ENCODE peak calls at places on chromosomes 4 and X, in four cellular contexts. P, U, J and B are unnamed samples.

GRCh38 chr4:153955306-153955705 is 166.4 kb upstream of the SFRP2 start:
- DNase-seq in U (no peak), J (no peak), P (no peak), B (no peak)

GRCh38 chrX:9895225-9895912 is 71.8 kb upstream of the CLDN34 start:
- DNase-seq in J (no peak), U (no peak), P (no peak), B (no peak)

GRCh38 chr4:89336818-89337395 is 29.3 kb upstream of the GPRIN3 start:
- DNase-seq in P (no peak), J (no peak), U (no peak), B (no peak)

GRCh38 chrX:4878642-4879041 is 1165.2 kb upstream of the PRKX start:
- DNase-seq in P (no peak), J (no peak), U (no peak), B (no peak)

GRCh38 chrX:119410027-119410819 is 11.1 kb downstream of the SLC25A43 start:
- DNase-seq in J (peak; percentile 62), P (peak; percentile 52), U (no peak), B (no peak)

GRCh38 chr4:148240241-148240640 is 202.0 kb downstream of the NR3C2 start:
- DNase-seq in U (no peak), J (no peak), P (no peak), B (no peak)

GRCh38 chr4:156971623-156972369 is at the start of gene PDGFC:
- DNase-seq in J (peak; percentile 88), P (peak; percentile 77), U (no peak), B (peak; percentile 79)

GRCh38 chr4:102665527-102665926 is 95.2 kb downstream of the MANBA start:
- DNase-seq in U (no peak), P (no peak), J (no peak), B (no peak)

GRCh38 chr4:67456577-67457196 is 88.6 kb downstream of the CENPC start:
- DNase-seq in U (no peak), P (no peak), J (no peak), B (no peak)

GRCh38 chr4:176970853-176971252 is 178.1 kb upstream of the VEGFC start:
- DNase-seq in J (no peak), P (no peak), U (no peak), B (no peak)

GRCh38 chrX:100704581-100705203 is 27.2 kb downstream of the SYTL4 start:
- DNase-seq in P (no peak), U (no peak), J (no peak), B (no peak)
- H3K27ac ChIP-seq in P (no peak overlapping the region), U (no peak overlapping the region), J (no peak overlapping the region), B (no peak overlapping the region)

DNA sequence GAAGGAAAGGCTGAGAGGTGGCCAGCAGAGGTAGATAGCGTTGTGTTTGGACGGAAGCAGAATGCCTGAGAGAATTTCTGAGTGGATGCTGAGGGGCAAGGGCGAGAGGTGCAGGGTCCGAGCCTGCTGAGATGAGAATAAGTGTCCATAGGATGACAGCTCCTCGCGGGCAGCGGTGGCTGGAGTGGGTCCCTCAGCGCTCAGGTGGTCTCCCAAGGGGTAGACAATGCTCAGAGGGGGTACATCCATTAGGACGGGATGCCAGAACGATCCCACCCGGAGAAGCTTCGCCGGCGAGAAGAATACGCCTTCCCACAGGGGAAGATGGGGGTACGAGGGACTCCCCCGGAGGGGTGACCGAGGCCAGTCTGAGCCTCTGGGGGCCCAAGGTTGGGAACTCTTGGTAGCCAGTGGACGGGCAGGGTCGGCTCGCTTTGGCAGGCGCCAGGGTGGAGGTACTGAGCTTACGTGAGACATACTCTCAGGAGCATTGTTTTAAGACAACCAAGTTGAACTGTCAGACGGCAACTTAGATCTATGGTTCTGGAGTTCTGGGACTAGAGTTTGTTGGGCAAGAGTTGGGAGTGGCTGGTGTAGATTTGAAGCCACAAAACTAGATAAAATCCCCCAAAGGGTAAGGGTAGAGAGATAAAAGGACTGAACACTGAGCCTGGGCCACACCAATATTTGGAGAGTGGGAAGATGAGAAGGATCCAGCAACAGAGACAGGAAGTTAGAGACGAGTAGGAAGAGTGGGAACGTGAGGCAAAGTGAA is 15.8 kb downstream of the BRCC3 start:
- DNase-seq in J (no peak), P (no peak), U (no peak), B (no peak)
- H3K9me3 ChIP-seq in J (no peaks in the 10 kb centered on the region), P (no peaks in the 10 kb centered on the region), U (no peaks in the 10 kb centered on the region), B (no peaks in the 10 kb centered on the region)

GRCh38 chr4:20289782-20290181 is 38.1 kb downstream of the SLIT2 start:
- DNase-seq in J (no peak), P (no peak), U (no peak), B (no peak)
- H3K27ac ChIP-seq in J (no peak overlapping the region), P (no peak overlapping the region), U (no peak overlapping the region), B (no peak overlapping the region)

GRCh38 chr4:8837181-8837811 is 34.3 kb downstream of the HMX1 start:
- DNase-seq in U (no peak), P (peak; percentile 17), J (peak; percentile 17), B (no peak)
- H3K9me3 ChIP-seq in U (no peaks in the 10 kb centered on the region), P (no peaks in the 10 kb centered on the region), J (no peaks in the 10 kb centered on the region), B (no peaks in the 10 kb centered on the region)

DNA sequence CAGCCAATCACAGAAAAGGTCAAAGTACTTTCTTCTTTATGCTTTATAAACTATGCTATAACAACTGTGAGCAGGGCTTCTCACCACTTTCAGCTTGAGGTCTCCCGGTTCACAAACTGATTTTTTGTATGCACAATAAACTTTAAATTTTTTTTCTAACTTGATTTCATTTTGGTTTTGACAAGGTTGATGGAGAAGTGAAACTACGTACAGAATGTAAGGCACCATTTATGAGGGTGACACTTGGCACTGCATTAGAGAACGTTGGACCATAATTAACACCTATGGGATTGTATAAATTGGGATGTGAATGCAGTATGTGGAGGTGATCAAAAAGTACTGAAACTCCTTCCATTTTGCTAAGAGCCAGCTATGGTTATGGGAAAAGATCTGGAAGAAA is 857.9 kb upstream of the HTR2C start:
- DNase-seq in P (no peak), J (no peak), U (no peak), B (no peak)
- H3K27ac ChIP-seq in P (no peak overlapping the region), J (no peak overlapping the region), U (no peak overlapping the region), B (no peak overlapping the region)

GRCh38 chrX:78643106-78643505 is 16.0 kb downstream of the RTL3 start:
- DNase-seq in J (no peak), U (no peak), P (no peak), B (no peak)

GRCh38 chrX:78643874-78644273 is 15.3 kb downstream of the RTL3 start:
- DNase-seq in P (no peak), J (no peak), U (no peak), B (no peak)
- H3K9me3 ChIP-seq in P (no peaks in the 10 kb centered on the region), J (no peaks in the 10 kb centered on the region), U (no peaks in the 10 kb centered on the region), B (peaks cover 7% of the 10 kb centered on the region)

GRCh38 chr4:1241936-1242505 is 6.9 kb downstream of the CTBP1 start:
- DNase-seq in P (peak; percentile 8), J (peak; percentile 34), U (no peak), B (peak; percentile 12)
- H3K27ac ChIP-seq in P (no peak overlapping the region), J (no peak overlapping the region), U (no peak overlapping the region), B (no peak overlapping the region)